ENCODE peak calls at places on chromosome 4, in six cellular contexts. One of them, this sample, is unnamed.

GRCh38 chr4:74206088-74206826 is 48.3 kb downstream of the MTHFD2L start:
- DNase-seq in B cell: no peak
- DNase-seq in CD4-positive, alpha-beta T cell: no peak
- DNase-seq in ascending aorta: no peak
- DNase-seq in suprapubic skin: no peak
- DNase-seq in activated B cell treated with CpG ODN at 0.5 μM for 24 hours: no peak
- DNase-seq in this sample: no peak

GRCh38 chr4:106256190-106256589 is 59.8 kb downstream of the TBCK start:
- DNase-seq in ascending aorta: no peak
- DNase-seq in activated B cell treated with CpG ODN at 0.5 μM for 24 hours: no peak
- DNase-seq in suprapubic skin: no peak
- DNase-seq in B cell: no peak
- DNase-seq in CD4-positive, alpha-beta T cell: no peak
- DNase-seq in this sample: no peak

GRCh38 chr4:53852343-53852742 is 212.1 kb downstream of the CHIC2 start:
- DNase-seq in ascending aorta: no peak
- DNase-seq in CD4-positive, alpha-beta T cell: no peak
- DNase-seq in suprapubic skin: no peak
- DNase-seq in B cell: no peak
- DNase-seq in activated B cell treated with CpG ODN at 0.5 μM for 24 hours: no peak
- DNase-seq in this sample: no peak

GRCh38 chr4:149426461-149426860 is 389.2 kb downstream of the IQCM start:
- DNase-seq in activated B cell treated with CpG ODN at 0.5 μM for 24 hours: no peak
- DNase-seq in B cell: no peak
- DNase-seq in suprapubic skin: no peak
- DNase-seq in CD4-positive, alpha-beta T cell: no peak
- DNase-seq in ascending aorta: no peak
- DNase-seq in this sample: no peak

GRCh38 chr4:7890635-7891393 is 48.8 kb downstream of the AFAP1 start:
- DNase-seq in CD4-positive, alpha-beta T cell: no peak
- DNase-seq in suprapubic skin: no peak
- DNase-seq in ascending aorta: no peak
- DNase-seq in activated B cell treated with CpG ODN at 0.5 μM for 24 hours: no peak
- DNase-seq in B cell: no peak
- DNase-seq in this sample: no peak

GRCh38 chr4:118845552-118846065 is 9.7 kb upstream of the SEC24D start:
- DNase-seq in ascending aorta: no peak
- DNase-seq in activated B cell treated with CpG ODN at 0.5 μM for 24 hours: no peak
- DNase-seq in suprapubic skin: no peak
- DNase-seq in CD4-positive, alpha-beta T cell: no peak
- DNase-seq in B cell: no peak
- DNase-seq in this sample: no peak

GRCh38 chr4:37244583-37245390 is at the start of gene NWD2:
- DNase-seq in ascending aorta: no peak
- DNase-seq in B cell: no peak
- DNase-seq in activated B cell treated with CpG ODN at 0.5 μM for 24 hours: no peak
- DNase-seq in CD4-positive, alpha-beta T cell: no peak
- DNase-seq in suprapubic skin: no peak
- DNase-seq in this sample: peak

GRCh38 chr4:4269326-4269725 is 20.6 kb downstream of the LYAR start:
- DNase-seq in activated B cell treated with CpG ODN at 0.5 μM for 24 hours: no peak
- DNase-seq in CD4-positive, alpha-beta T cell: peak
- DNase-seq in suprapubic skin: no peak
- DNase-seq in B cell: no peak
- DNase-seq in ascending aorta: no peak
- DNase-seq in this sample: no peak

GRCh38 chr4:80006935-80007744 is 65.9 kb downstream of the ANTXR2 start:
- DNase-seq in CD4-positive, alpha-beta T cell: no peak
- DNase-seq in ascending aorta: no peak
- DNase-seq in suprapubic skin: no peak
- DNase-seq in B cell: no peak
- DNase-seq in activated B cell treated with CpG ODN at 0.5 μM for 24 hours: no peak
- DNase-seq in this sample: no peak

GRCh38 chr4:151541438-151542071 is 132.6 kb downstream of the FHIP1A start:
- DNase-seq in activated B cell treated with CpG ODN at 0.5 μM for 24 hours: no peak
- DNase-seq in ascending aorta: no peak
- DNase-seq in suprapubic skin: no peak
- DNase-seq in B cell: no peak
- DNase-seq in CD4-positive, alpha-beta T cell: no peak
- DNase-seq in this sample: no peak

GRCh38 chr4:88091378-88091777 is 67.1 kb downstream of the ABCG2 start:
- DNase-seq in suprapubic skin: no peak
- DNase-seq in activated B cell treated with CpG ODN at 0.5 μM for 24 hours: no peak
- DNase-seq in CD4-positive, alpha-beta T cell: no peak
- DNase-seq in B cell: no peak
- DNase-seq in ascending aorta: no peak
- DNase-seq in this sample: no peak

GRCh38 chr4:54525602-54526001 is 132.2 kb upstream of the KIT start:
- DNase-seq in ascending aorta: no peak
- DNase-seq in suprapubic skin: no peak
- DNase-seq in CD4-positive, alpha-beta T cell: no peak
- DNase-seq in B cell: no peak
- DNase-seq in activated B cell treated with CpG ODN at 0.5 μM for 24 hours: no peak
- DNase-seq in this sample: no peak

GRCh38 chr4:174423257-174423944 is 98.9 kb downstream of the HPGD start:
- DNase-seq in B cell: no peak
- DNase-seq in suprapubic skin: no peak
- DNase-seq in CD4-positive, alpha-beta T cell: no peak
- DNase-seq in ascending aorta: no peak
- DNase-seq in activated B cell treated with CpG ODN at 0.5 μM for 24 hours: no peak
- DNase-seq in this sample: no peak

GRCh38 chr4:41360911-41361830 is 104.4 kb downstream of the UCHL1 start:
- DNase-seq in suprapubic skin: peak
- DNase-seq in ascending aorta: peak
- DNase-seq in activated B cell treated with CpG ODN at 0.5 μM for 24 hours: no peak
- DNase-seq in B cell: no peak
- DNase-seq in CD4-positive, alpha-beta T cell: no peak
- DNase-seq in this sample: peak

GRCh38 chr4:53116959-53117358 is 248.9 kb downstream of the SCFD2 start:
- DNase-seq in ascending aorta: no peak
- DNase-seq in activated B cell treated with CpG ODN at 0.5 μM for 24 hours: no peak
- DNase-seq in suprapubic skin: no peak
- DNase-seq in CD4-positive, alpha-beta T cell: no peak
- DNase-seq in B cell: no peak
- DNase-seq in this sample: no peak

GRCh38 chr4:115851918-115852766 is 738.7 kb upstream of the NDST4 start:
- DNase-seq in suprapubic skin: no peak
- DNase-seq in CD4-positive, alpha-beta T cell: no peak
- DNase-seq in activated B cell treated with CpG ODN at 0.5 μM for 24 hours: no peak
- DNase-seq in ascending aorta: no peak
- DNase-seq in B cell: no peak
- DNase-seq in this sample: no peak

GRCh38 chr4:10917475-10918103 is 233.0 kb upstream of the CLNK start:
- DNase-seq in CD4-positive, alpha-beta T cell: no peak
- DNase-seq in B cell: no peak
- DNase-seq in ascending aorta: no peak
- DNase-seq in suprapubic skin: no peak
- DNase-seq in activated B cell treated with CpG ODN at 0.5 μM for 24 hours: no peak
- DNase-seq in this sample: no peak

GRCh38 chr4:55509272-55509671 is 37.4 kb downstream of the CLOCK start:
- DNase-seq in activated B cell treated with CpG ODN at 0.5 μM for 24 hours: no peak
- DNase-seq in CD4-positive, alpha-beta T cell: no peak
- DNase-seq in B cell: no peak
- DNase-seq in ascending aorta: no peak
- DNase-seq in suprapubic skin: no peak
- DNase-seq in this sample: no peak

GRCh38 chr4:187118731-187119130 is 395.1 kb upstream of the FAT1 start:
- DNase-seq in B cell: no peak
- DNase-seq in suprapubic skin: no peak
- DNase-seq in activated B cell treated with CpG ODN at 0.5 μM for 24 hours: no peak
- DNase-seq in ascending aorta: no peak
- DNase-seq in CD4-positive, alpha-beta T cell: no peak
- DNase-seq in this sample: no peak

GRCh38 chr4:173504181-173504503 is 25.9 kb downstream of the HAND2 start:
- DNase-seq in suprapubic skin: peak
- DNase-seq in CD4-positive, alpha-beta T cell: no peak
- DNase-seq in ascending aorta: no peak
- DNase-seq in activated B cell treated with CpG ODN at 0.5 μM for 24 hours: no peak
- DNase-seq in B cell: no peak
- DNase-seq in this sample: no peak

GRCh38 chr4:140046037-140046436 is 107.9 kb downstream of the MAML3 start:
- DNase-seq in ascending aorta: no peak
- DNase-seq in suprapubic skin: no peak
- DNase-seq in CD4-positive, alpha-beta T cell: no peak
- DNase-seq in activated B cell treated with CpG ODN at 0.5 μM for 24 hours: no peak
- DNase-seq in B cell: no peak
- DNase-seq in this sample: no peak

GRCh38 chr4:113355550-113356371 is 306.3 kb downstream of the ANK2 start:
- DNase-seq in CD4-positive, alpha-beta T cell: peak
- DNase-seq in activated B cell treated with CpG ODN at 0.5 μM for 24 hours: peak
- DNase-seq in B cell: peak
- DNase-seq in suprapubic skin: no peak
- DNase-seq in ascending aorta: no peak
- DNase-seq in this sample: no peak
- TF ChIP-seq CTCF in CD4-positive, alpha-beta T cell: no peak
- TF ChIP-seq CTCF in activated B cell treated with CpG ODN at 0.5 μM for 24 hours: no peak
- TF ChIP-seq CTCF in B cell: no peak
- TF ChIP-seq CTCF in suprapubic skin: no peak
- TF ChIP-seq CTCF in ascending aorta: no peak
- TF ChIP-seq CTCF in this sample: no peak

DNA sequence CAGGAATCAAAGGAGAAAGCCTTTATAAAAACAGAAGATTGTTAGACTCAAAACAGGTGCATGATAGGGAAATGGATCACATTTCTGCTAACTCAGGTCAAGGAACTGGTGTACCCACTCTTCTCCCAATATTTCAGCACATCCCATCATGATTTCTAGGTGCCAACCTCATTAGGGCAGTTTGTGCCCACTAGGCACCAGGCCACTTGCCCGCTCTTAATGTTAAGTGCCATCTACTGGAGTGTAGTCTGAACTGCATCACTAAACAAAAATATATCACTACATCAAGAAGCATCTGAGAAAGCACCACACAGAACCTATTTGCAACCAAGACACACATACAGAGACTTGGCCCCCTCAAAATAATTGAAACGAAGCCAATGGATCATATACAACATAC is 140.4 kb upstream of the GRID2 start:
- DNase-seq in B cell: no peak
- DNase-seq in suprapubic skin: no peak
- DNase-seq in CD4-positive, alpha-beta T cell: no peak
- DNase-seq in ascending aorta: no peak
- DNase-seq in activated B cell treated with CpG ODN at 0.5 μM for 24 hours: no peak
- DNase-seq in this sample: no peak
- TF ChIP-seq CTCF in B cell: no peak
- TF ChIP-seq CTCF in suprapubic skin: no peak
- TF ChIP-seq CTCF in CD4-positive, alpha-beta T cell: no peak
- TF ChIP-seq CTCF in ascending aorta: no peak
- TF ChIP-seq CTCF in activated B cell treated with CpG ODN at 0.5 μM for 24 hours: no peak
- TF ChIP-seq CTCF in this sample: no peak

GRCh38 chr4:2714918-2715317 is 41.2 kb downstream of the TNIP2 start:
- DNase-seq in ascending aorta: no peak
- DNase-seq in activated B cell treated with CpG ODN at 0.5 μM for 24 hours: no peak
- DNase-seq in suprapubic skin: peak
- DNase-seq in CD4-positive, alpha-beta T cell: no peak
- DNase-seq in B cell: no peak
- DNase-seq in this sample: no peak

GRCh38 chr4:2714071-2714770 is 41.9 kb downstream of the TNIP2 start:
- DNase-seq in B cell: no peak
- DNase-seq in suprapubic skin: peak
- DNase-seq in activated B cell treated with CpG ODN at 0.5 μM for 24 hours: no peak
- DNase-seq in CD4-positive, alpha-beta T cell: peak
- DNase-seq in ascending aorta: no peak
- DNase-seq in this sample: no peak

GRCh38 chr4:2713337-2713736 is 42.8 kb downstream of the TNIP2 start:
- DNase-seq in activated B cell treated with CpG ODN at 0.5 μM for 24 hours: no peak
- DNase-seq in suprapubic skin: no peak
- DNase-seq in ascending aorta: no peak
- DNase-seq in CD4-positive, alpha-beta T cell: no peak
- DNase-seq in B cell: no peak
- DNase-seq in this sample: no peak

GRCh38 chr4:2715426-2715825 is 40.7 kb downstream of the TNIP2 start:
- DNase-seq in activated B cell treated with CpG ODN at 0.5 μM for 24 hours: no peak
- DNase-seq in CD4-positive, alpha-beta T cell: no peak
- DNase-seq in B cell: no peak
- DNase-seq in ascending aorta: no peak
- DNase-seq in suprapubic skin: no peak
- DNase-seq in this sample: no peak

GRCh38 chr4:2712261-2712842 is 43.8 kb downstream of the TNIP2 start:
- DNase-seq in B cell: no peak
- DNase-seq in CD4-positive, alpha-beta T cell: no peak
- DNase-seq in suprapubic skin: peak
- DNase-seq in activated B cell treated with CpG ODN at 0.5 μM for 24 hours: no peak
- DNase-seq in ascending aorta: no peak
- DNase-seq in this sample: no peak
- TF ChIP-seq CTCF in B cell: no peak
- TF ChIP-seq CTCF in CD4-positive, alpha-beta T cell: no peak
- TF ChIP-seq CTCF in suprapubic skin: no peak
- TF ChIP-seq CTCF in activated B cell treated with CpG ODN at 0.5 μM for 24 hours: no peak
- TF ChIP-seq CTCF in ascending aorta: no peak
- TF ChIP-seq CTCF in this sample: no peak

GRCh38 chr4:51885371-51885770 is 42.4 kb downstream of the DCUN1D4 start:
- DNase-seq in B cell: no peak
- DNase-seq in activated B cell treated with CpG ODN at 0.5 μM for 24 hours: no peak
- DNase-seq in CD4-positive, alpha-beta T cell: no peak
- DNase-seq in ascending aorta: no peak
- DNase-seq in suprapubic skin: no peak
- DNase-seq in this sample: no peak
- TF ChIP-seq CTCF in B cell: peak
- TF ChIP-seq CTCF in activated B cell treated with CpG ODN at 0.5 μM for 24 hours: no peak
- TF ChIP-seq CTCF in CD4-positive, alpha-beta T cell: no peak
- TF ChIP-seq CTCF in ascending aorta: peak
- TF ChIP-seq CTCF in suprapubic skin: no peak
- TF ChIP-seq CTCF in this sample: peak

DNA sequence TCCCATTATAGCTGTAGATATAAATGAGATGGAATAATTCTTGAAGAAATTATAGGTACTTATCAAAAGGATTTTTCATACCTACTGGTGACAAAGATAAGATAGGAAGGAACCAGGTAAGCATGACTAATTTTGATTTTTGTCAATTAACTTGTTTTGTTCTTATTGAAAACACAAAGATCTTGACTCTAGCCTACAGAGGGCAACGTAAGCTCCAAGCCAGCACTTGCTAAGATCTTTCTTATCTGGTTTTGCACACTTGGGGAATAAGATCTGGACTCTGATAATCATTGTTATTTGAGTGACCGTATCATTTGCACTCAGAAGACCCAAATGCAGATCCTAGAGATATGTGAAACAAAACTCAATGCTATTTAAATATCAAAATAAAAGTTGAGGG is 223.4 kb downstream of the VEGFC start:
- DNase-seq in CD4-positive, alpha-beta T cell: no peak
- DNase-seq in ascending aorta: no peak
- DNase-seq in suprapubic skin: no peak
- DNase-seq in B cell: no peak
- DNase-seq in activated B cell treated with CpG ODN at 0.5 μM for 24 hours: no peak
- DNase-seq in this sample: no peak
- TF ChIP-seq CTCF in CD4-positive, alpha-beta T cell: no peak
- TF ChIP-seq CTCF in ascending aorta: no peak
- TF ChIP-seq CTCF in suprapubic skin: no peak
- TF ChIP-seq CTCF in B cell: no peak
- TF ChIP-seq CTCF in activated B cell treated with CpG ODN at 0.5 μM for 24 hours: no peak
- TF ChIP-seq CTCF in this sample: no peak

GRCh38 chr4:6548201-6548881 is 26.6 kb upstream of the MAN2B2 start:
- DNase-seq in activated B cell treated with CpG ODN at 0.5 μM for 24 hours: no peak
- DNase-seq in B cell: no peak
- DNase-seq in ascending aorta: no peak
- DNase-seq in suprapubic skin: no peak
- DNase-seq in CD4-positive, alpha-beta T cell: no peak
- DNase-seq in this sample: no peak
- TF ChIP-seq CTCF in activated B cell treated with CpG ODN at 0.5 μM for 24 hours: no peak
- TF ChIP-seq CTCF in B cell: no peak
- TF ChIP-seq CTCF in ascending aorta: no peak
- TF ChIP-seq CTCF in suprapubic skin: no peak
- TF ChIP-seq CTCF in CD4-positive, alpha-beta T cell: no peak
- TF ChIP-seq CTCF in this sample: no peak